ENCODE peak calls at places on chromosomes 11 and 22, in four cellular contexts. D, U, P and L are unnamed samples.

GRCh38 chr22:50713571-50714056 is 24.4 kb upstream of the ACR start:
- DNase-seq in D (no peak), U (no peak), P (peak; percentile 62), L (no peak)

GRCh38 chr11:47786373-47786772 is 19.2 kb upstream of the FNBP4 start:
- DNase-seq in D (no peak), U (no peak), P (no peak), L (no peak)

GRCh38 chr11:75428989-75429640 is 3.9 kb downstream of the KLHL35 start:
- DNase-seq in D (no peak), U (no peak), P (peak; percentile 61), L (no peak)

GRCh38 chr11:116375221-116375620 is 397.6 kb downstream of the BUD13 start:
- DNase-seq in D (no peak), U (no peak), P (no peak), L (no peak)

GRCh38 chr22:37334461-37334858 is 52.2 kb downstream of the CYTH4 start:
- DNase-seq in D (no peak), U (no peak), P (no peak), L (no peak)

GRCh38 chr11:81725691-81726090 is 1008.0 kb downstream of the FAM181B start:
- DNase-seq in D (no peak), U (no peak), P (no peak), L (no peak)

GRCh38 chr11:106072804-106073203 is 4.3 kb downstream of the KBTBD3 start:
- DNase-seq in D (no peak), U (no peak), P (no peak), L (no peak)

GRCh38 chr11:128326791-128327190 is 260.6 kb downstream of the ETS1 start:
- DNase-seq in D (no peak), U (no peak), P (no peak), L (peak; percentile 30)

GRCh38 chr11:71284525-71285092 is 32.2 kb upstream of the SHANK2 start:
- DNase-seq in D (peak; percentile 55), U (no peak), P (peak; percentile 19), L (no peak)

GRCh38 chr11:12232819-12233601 is 122.6 kb downstream of the MICAL2 start:
- DNase-seq in D (no peak), U (peak; percentile 55), P (no peak), L (no peak)

GRCh38 chr11:76607431-76607830 is 63.1 kb downstream of the LRRC32 start:
- DNase-seq in D (no peak), U (no peak), P (no peak), L (no peak)

GRCh38 chr11:94774345-94774744 is 6.2 kb downstream of the AMOTL1 start:
- DNase-seq in D (no peak), U (no peak), P (no peak), L (peak; percentile 42)

DNA sequence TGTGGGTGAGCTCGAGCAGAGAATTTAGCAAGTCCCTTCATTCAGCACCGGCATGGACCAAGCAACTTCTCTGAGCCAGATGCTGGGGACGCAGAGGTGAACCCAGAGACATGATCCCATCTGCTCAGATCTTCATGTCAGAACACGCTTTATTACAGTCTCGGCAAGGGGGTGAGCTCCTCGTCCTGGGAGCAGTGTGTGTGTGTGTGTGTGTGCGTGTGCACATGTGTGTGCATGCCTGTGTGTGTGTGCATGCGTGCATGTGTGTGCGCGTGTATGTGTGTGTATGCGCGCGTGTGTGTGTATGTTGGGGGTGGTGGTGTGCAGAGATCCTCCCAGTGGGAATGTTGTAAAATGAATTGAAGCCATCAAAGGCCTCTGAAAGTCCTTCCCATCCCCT is 9.8 kb downstream of the MIAT start:
- DNase-seq in D (no peak), U (no peak), P (no peak), L (no peak)
- TF ChIP-seq POLR2AphosphoS5 in D (no peak), U (no peak), P (no peak), L (no peak)

GRCh38 chr11:78315724-78316123 is 101.9 kb downstream of the GAB2 start:
- DNase-seq in D (no peak), U (no peak), P (no peak), L (no peak)
- H3K4me1 ChIP-seq in D (peaks cover 61% of the 10 kb centered on the region), U (peaks cover 5% of the 10 kb centered on the region), P (peaks cover 38% of the 10 kb centered on the region), L (peaks cover 55% of the 10 kb centered on the region)

GRCh38 chr11:62854013-62854824 is 14.8 kb upstream of the WDR74 start:
- DNase-seq in D (no peak), U (no peak), P (no peak), L (no peak)
- TF ChIP-seq POLR2A in D (no peak), U (no peak), P (no peak), L (no peak)

GRCh38 chr11:8593455-8593854 is 573 bp downstream of the STK33 start:
- DNase-seq in D (no peak), U (no peak), P (no peak), L (no peak)

GRCh38 chr11:8596504-8597046 is 2.5 kb upstream of the STK33 start:
- DNase-seq in D (no peak), U (no peak), P (no peak), L (no peak)

GRCh38 chr11:8597182-8597581 is 3.2 kb upstream of the STK33 start:
- DNase-seq in D (no peak), U (no peak), P (no peak), L (no peak)

GRCh38 chr11:8593935-8594909 is at the start of gene STK33:
- DNase-seq in D (peak; percentile 63), U (peak; percentile 34), P (peak; percentile 71), L (peak; percentile 84)
- TF ChIP-seq POLR2AphosphoS5 in D (no peak), U (peak; percentile 66), P (peak; percentile 45), L (peak; percentile 12)

GRCh38 chr22:23222875-23223565 is 42.7 kb downstream of the BCR start:
- DNase-seq in D (no peak), U (no peak), P (no peak), L (no peak)

GRCh38 chr22:23222033-23222840 is 41.9 kb downstream of the BCR start:
- DNase-seq in D (no peak), U (no peak), P (no peak), L (no peak)

GRCh38 chr22:23225724-23226496 is 45.6 kb downstream of the BCR start:
- DNase-seq in D (peak; percentile 77), U (no peak), P (no peak), L (peak; percentile 81)

GRCh38 chr22:23225337-23225723 is 45.0 kb downstream of the BCR start:
- DNase-seq in D (no peak), U (no peak), P (no peak), L (no peak)

DNA sequence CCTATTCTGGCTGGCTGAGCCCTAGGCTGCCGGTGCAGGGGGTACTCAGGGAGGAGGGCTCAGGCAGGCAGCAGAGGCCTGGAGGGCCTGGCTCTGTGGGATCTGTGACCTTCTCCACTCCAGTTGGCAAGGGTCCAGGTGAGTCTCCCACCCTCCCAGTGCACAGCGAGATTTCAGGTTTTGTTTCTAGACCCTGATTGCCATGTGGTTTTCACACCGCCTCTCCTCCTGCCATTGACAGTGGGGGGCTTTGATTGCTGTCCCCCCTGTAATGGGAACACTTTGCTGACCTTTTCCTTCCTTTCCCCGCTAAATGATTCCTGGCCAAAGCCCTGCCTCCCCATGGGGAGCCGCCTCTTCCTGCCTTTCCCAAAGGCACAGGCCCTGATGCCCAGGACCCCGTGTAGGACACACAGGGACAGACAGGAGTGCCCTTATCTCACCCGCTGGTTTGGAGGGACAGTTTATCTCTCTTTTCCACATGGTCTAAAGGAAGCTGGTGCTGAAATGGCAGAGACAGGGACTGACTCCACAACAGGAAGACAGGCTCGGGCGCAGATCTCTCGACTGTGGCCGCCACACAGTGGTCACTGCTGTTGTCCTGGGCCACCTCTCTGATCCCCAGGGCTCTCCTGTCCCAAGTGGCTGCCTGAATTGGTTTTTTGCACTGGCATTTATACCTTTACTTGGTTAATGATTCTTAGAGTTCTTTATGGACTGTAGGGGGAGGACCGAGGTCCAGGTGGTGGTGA is 43.4 kb downstream of the BCR start:
- DNase-seq in D (peak; percentile 26), U (no peak), P (no peak), L (no peak)
- H3K4me1 ChIP-seq in D (peaks cover 64% of the 10 kb centered on the region), U (peaks cover 27% of the 10 kb centered on the region), P (peaks cover 68% of the 10 kb centered on the region), L (peaks cover 89% of the 10 kb centered on the region)

GRCh38 chr11:66051766-66052663 is at the start of gene SF3B2:
- DNase-seq in D (peak; percentile 98), U (peak; percentile 96), P (peak; percentile 99), L (peak; percentile 97)
- TF ChIP-seq POLR2A in D (peak; percentile 77), U (peak; percentile 22), P (peak; percentile 50), L (peak; percentile 52)

GRCh38 chr11:86551286-86551685 is 121.1 kb downstream of the ME3 start:
- DNase-seq in D (no peak), U (no peak), P (no peak), L (no peak)

GRCh38 chr11:86548278-86548917 is 124.0 kb downstream of the ME3 start:
- DNase-seq in D (no peak), U (no peak), P (no peak), L (no peak)

GRCh38 chr11:86551693-86552092 is 120.7 kb downstream of the ME3 start:
- DNase-seq in D (no peak), U (no peak), P (no peak), L (no peak)

GRCh38 chr11:86550757-86551156 is 121.7 kb downstream of the ME3 start:
- DNase-seq in D (no peak), U (no peak), P (no peak), L (no peak)

GRCh38 chr11:86547727-86548126 is 124.7 kb downstream of the ME3 start:
- DNase-seq in D (no peak), U (no peak), P (no peak), L (no peak)
- TF ChIP-seq POLR2AphosphoS5 in D (no peak), U (no peak), P (peak; percentile 24), L (peak; percentile 56)

GRCh38 chr11:61968758-61969390 is 1.4 kb upstream of the FTH1 start:
- DNase-seq in D (no peak), U (no peak), P (peak; percentile 62), L (no peak)
- H3K4me1 ChIP-seq in D (peaks cover 67% of the 10 kb centered on the region), U (peaks cover 80% of the 10 kb centered on the region), P (peaks cover 77% of the 10 kb centered on the region), L (peaks cover 68% of the 10 kb centered on the region)

DNA sequence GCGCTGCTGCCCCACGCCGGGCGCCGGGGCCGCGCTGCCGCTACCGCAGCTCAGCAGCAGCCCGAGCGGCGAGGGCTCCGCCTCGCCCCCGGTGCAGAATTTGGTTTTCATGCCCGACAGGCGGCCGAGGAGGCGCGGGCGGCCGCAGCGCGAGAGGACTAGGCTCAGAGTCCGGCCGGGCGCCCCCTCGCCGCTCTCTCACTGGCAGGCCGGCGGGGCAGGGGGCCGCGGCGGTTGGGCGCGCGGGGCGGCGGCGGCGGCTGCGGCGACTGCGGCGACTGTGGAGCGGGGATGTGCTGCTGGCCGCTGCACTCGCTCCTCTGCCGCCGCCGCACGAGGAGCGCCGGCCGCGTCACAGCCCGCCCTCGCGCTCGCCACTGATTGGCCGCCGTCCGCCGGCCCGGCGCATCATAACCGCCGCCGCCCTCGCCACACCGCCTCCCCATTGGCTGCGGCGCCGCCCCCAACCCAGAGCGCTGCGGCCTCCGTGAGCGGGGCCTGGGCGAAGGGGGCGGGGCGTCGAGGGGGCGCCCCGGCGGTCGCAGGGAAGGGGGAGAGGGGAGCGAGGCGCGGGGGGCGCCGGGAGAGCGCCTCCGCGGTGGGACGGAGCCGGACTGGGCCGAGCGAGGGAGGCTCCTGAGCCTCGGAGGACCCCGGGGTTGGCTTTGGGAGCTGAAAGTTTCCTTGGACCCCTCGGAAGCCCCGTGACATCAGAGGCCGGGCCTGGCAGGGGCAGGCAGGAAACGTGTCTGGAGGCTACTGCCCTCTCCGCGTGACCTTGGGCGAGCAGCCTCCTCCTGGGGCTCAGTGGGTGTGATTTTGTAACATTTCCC is at the start of gene CHKA:
- DNase-seq in D (peak; percentile 95), U (peak; percentile 64), P (peak; percentile 97), L (peak; percentile 94)
- TF ChIP-seq POLR2A in D (peak; percentile 83), U (peak; percentile 56), P (peak; percentile 84), L (peak; percentile 96)